ENCODE peak calls at places on chromosomes 1 and 21, in nine cellular contexts. A is kidney, J is heart left ventricle, S is left ventricle myocardium inferior, Z is ascending aorta, M is sigmoid colon, I is left lung, V is K562, U is Peyer's patch. T is an unnamed sample. For H3K4me1, the result is how much of the 10 kb centered on the place peaks cover.

GRCh38 chr1:39829791-39830533 is 41.3 kb upstream of the BMP8B start:
- DNase-seq in J (no peak), M (no peak), I (no peak), U (no peak), Z (no peak), V (peak), S (no peak), A (no peak), T (no peak)

GRCh38 chr1:156551866-156552265 is 20.5 kb downstream of the IQGAP3 start:
- DNase-seq in U (no peak), M (peak), V (no peak), S (no peak), J (no peak), I (no peak), A (no peak), Z (no peak), T (no peak)

GRCh38 chr1:244444854-244445253 is 6.9 kb downstream of the ADSS2 start:
- DNase-seq in U (no peak), I (no peak), J (no peak), A (no peak), S (no peak), V (no peak), M (no peak), Z (no peak), T (no peak)

GRCh38 chr1:184890539-184890973 is 83.8 kb downstream of the NIBAN1 start:
- DNase-seq in Z (no peak), I (no peak), S (no peak), V (no peak), U (no peak), M (no peak), A (no peak), J (peak), T (no peak)

GRCh38 chr1:156641761-156642264 is at the start of gene BCAN:
- DNase-seq in V (no peak), I (no peak), J (peak), S (peak), M (peak), U (no peak), A (no peak), Z (no peak), T (no peak)

GRCh38 chr1:214453109-214453722 is 98.2 kb downstream of the PTPN14 start:
- DNase-seq in A (no peak), S (no peak), J (no peak), V (no peak), M (no peak), U (no peak), I (no peak), Z (no peak), T (no peak)

GRCh38 chr1:165857046-165857801 is 29.8 kb downstream of the UCK2 start:
- DNase-seq in S (no peak), I (no peak), A (no peak), V (no peak), Z (no peak), M (no peak), U (peak), J (no peak), T (no peak)

GRCh38 chr1:84960371-84960770 is 36.5 kb downstream of the MCOLN2 start:
- DNase-seq in S (no peak), J (no peak), Z (no peak), I (no peak), U (no peak), A (no peak), V (no peak), M (no peak), T (no peak)

GRCh38 chr1:224615861-224616760 is at the start of gene CNIH3:
- DNase-seq in V (no peak), U (no peak), M (no peak), S (no peak), J (no peak), A (peak), I (no peak), Z (no peak), T (no peak)

GRCh38 chr1:30325999-30326398 is 397.4 kb downstream of the MATN1 start:
- DNase-seq in Z (no peak), J (no peak), M (no peak), I (no peak), U (no peak), V (no peak), S (no peak), A (peak), T (no peak)

GRCh38 chr1:28200234-28200873 is 23.9 kb upstream of the PTAFR start:
- DNase-seq in V (no peak), M (no peak), U (no peak), J (no peak), Z (no peak), S (no peak), I (no peak), A (no peak), T (no peak)

GRCh38 chr1:2300851-2301606 is 72.9 kb downstream of the SKI start:
- DNase-seq in U (peak), J (peak), Z (peak), I (peak), A (peak), M (peak), S (peak), V (no peak), T (peak)

GRCh38 chr1:23980725-23981063 is 567 bp upstream of the SRSF10 start:
- DNase-seq in A (no peak), S (no peak), Z (no peak), J (no peak), I (no peak), U (peak), V (peak), M (no peak), T (no peak)

GRCh38 chr1:23980006-23980724 is at the start of gene SRSF10:
- DNase-seq in U (peak), S (peak), A (peak), M (peak), V (peak), Z (peak), I (peak), J (peak), T (peak)

GRCh38 chr1:23978825-23979224 is 1.3 kb downstream of the SRSF10 start:
- DNase-seq in V (no peak), S (no peak), Z (no peak), M (no peak), J (no peak), A (no peak), U (no peak), I (no peak), T (no peak)

GRCh38 chr1:23977854-23978191 is 2.3 kb downstream of the SRSF10 start:
- DNase-seq in J (no peak), Z (no peak), U (no peak), V (peak), A (no peak), I (no peak), S (no peak), M (no peak), T (no peak)

GRCh38 chr1:23979387-23980005 is 631 bp downstream of the SRSF10 start:
- DNase-seq in S (no peak), Z (no peak), U (no peak), I (no peak), J (no peak), M (no peak), V (no peak), A (no peak), T (no peak)
- H3K4me1 ChIP-seq in S (half or more), Z (under half), U (under half), I (under half), J (under half), M (half or more), V (under half), A (under half), T (under half)

DNA sequence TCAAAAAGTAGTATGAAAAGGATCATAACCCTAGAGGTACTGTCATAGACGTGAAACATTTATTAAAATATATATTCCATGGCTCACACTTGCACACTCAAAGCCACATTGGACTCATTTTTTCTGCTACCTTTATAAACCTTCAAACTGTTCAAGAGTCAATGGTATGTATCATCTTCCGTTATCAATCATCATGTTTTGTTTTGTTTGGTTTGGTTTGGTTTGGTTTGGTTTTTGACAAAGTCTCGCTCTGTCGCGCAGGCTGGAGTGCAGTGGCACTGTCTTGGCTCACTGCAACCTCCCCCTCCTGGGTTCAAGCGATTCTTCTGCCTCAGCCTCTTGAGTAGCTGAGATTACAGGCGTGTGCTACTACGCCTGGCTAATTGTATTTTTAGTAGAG is 1.8 kb downstream of the IFNAR2 start:
- DNase-seq in A (no peak), Z (no peak), I (no peak), M (no peak), S (no peak), J (no peak), U (no peak), V (no peak), T (no peak)
- H3K27ac ChIP-seq in A (no peak), Z (no peak), I (peak), M (no peak), S (peak), J (no peak), U (peak), V (no peak), T (peak)

DNA sequence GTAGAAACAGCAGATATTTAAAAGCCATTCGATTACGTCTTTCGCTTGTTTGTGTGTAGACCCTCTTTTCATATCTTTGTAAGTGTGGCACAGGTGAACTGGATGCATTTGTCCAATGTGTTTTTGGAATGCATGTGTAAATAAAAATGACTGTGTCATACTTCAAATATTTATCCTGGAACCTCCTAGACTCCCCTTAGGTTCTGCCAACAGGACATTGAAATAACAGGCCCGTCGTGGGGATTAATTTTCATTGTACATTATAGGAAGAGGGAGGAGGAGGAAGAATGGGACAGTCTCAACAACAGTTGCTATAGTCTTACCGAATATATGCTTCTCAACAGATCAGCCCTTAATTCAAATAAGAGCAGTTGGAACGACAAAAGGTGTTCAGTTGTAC is 95.8 kb downstream of the PRKAB2 start:
- DNase-seq in V (no peak), Z (no peak), S (no peak), A (no peak), U (no peak), I (no peak), J (no peak), M (no peak), T (no peak)
- H3K4me3 ChIP-seq in V (no peak), Z (no peak), S (no peak), A (no peak), U (no peak), I (no peak), J (no peak), M (no peak), T (no peak)

DNA sequence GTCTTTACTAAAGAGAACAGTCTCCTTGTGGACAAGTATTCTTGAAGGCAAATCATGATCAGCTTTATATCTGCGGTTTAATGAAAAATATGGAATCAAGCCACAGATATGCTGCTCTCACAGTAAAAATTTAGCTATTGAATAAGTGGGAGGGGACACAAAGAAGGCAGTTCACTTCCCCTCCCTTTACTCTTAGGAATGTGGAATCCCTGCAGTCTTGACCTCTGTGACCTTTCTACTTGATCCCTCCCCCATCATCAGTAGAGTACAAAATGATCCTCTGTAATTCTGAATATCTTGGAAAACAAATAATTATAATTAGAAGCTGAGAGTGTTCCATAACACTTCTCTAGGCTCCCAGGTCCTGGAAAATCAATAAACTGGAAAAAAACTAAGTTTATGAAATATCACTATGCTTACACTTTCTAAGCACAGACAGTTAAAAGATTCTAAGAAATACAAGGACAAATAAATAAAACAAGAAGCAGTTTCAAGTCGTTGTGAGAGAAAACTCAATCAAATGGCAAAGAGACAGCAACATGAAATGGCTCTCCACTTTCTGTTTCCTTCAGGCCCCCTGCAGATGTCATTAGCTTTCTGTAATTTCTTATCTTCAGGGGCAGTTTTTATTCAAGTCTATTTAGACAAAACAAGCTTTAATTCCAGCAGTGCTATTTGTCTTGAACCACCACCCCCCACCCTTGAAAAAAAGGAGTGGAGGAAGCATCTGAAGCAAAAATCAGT is 136.5 kb upstream of the HOOK1 start:
- DNase-seq in M (no peak), I (no peak), V (no peak), U (no peak), J (no peak), S (no peak), Z (no peak), A (no peak), T (no peak)
- H3K4me1 ChIP-seq in M (under half), I (under half), V (under half), U (under half), J (under half), S (under half), Z (under half), A (under half), T (under half)

GRCh38 chr1:72288886-72289285 is 6.5 kb upstream of the NEGR1 start:
- DNase-seq in Z (no peak), S (no peak), V (no peak), M (no peak), J (no peak), A (no peak), I (no peak), U (no peak), T (no peak)
- H3K27ac ChIP-seq in Z (no peak), S (no peak), V (no peak), M (no peak), J (no peak), A (no peak), I (no peak), U (no peak), T (no peak)

GRCh38 chr1:32447469-32448185 is 17.2 kb upstream of the ZBTB8B start:
- DNase-seq in S (no peak), I (no peak), U (no peak), M (no peak), J (no peak), Z (no peak), A (no peak), V (peak), T (no peak)
- H3K4me3 ChIP-seq in S (no peak), I (no peak), U (no peak), M (peak), J (no peak), Z (peak), A (no peak), V (no peak), T (no peak)

DNA sequence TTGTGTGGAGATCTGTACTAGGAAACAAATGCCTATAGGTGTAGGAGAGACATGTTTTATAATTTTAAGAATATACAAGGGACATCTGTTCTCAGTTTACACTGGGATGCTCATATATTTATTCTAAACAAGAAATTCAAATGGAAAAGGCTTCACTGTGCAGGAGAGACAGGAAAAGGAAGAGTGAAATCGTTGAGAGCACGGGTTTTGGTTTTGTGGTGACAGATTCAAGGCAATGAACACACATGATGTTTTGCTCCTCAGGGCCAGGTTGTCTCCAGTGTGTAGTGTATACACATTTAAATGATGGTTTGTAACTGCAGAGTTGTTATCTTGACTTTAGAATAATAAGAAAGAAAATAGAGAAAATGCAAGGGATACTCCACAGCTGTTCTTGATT is 73.7 kb downstream of the S1PR1 start:
- DNase-seq in M (no peak), A (no peak), J (no peak), I (no peak), Z (no peak), S (no peak), U (peak), V (no peak), T (no peak)
- H3K4me1 ChIP-seq in M (under half), A (under half), J (under half), I (under half), Z (under half), S (under half), U (under half), V (under half), T (under half)

GRCh38 chr1:204709021-204709420 is 23.5 kb upstream of the LRRN2 start:
- DNase-seq in A (no peak), Z (no peak), I (no peak), M (no peak), S (no peak), V (no peak), J (no peak), U (no peak), T (no peak)
- H3K27ac ChIP-seq in A (no peak), Z (no peak), I (no peak), M (no peak), S (no peak), V (no peak), J (no peak), U (no peak), T (no peak)

DNA sequence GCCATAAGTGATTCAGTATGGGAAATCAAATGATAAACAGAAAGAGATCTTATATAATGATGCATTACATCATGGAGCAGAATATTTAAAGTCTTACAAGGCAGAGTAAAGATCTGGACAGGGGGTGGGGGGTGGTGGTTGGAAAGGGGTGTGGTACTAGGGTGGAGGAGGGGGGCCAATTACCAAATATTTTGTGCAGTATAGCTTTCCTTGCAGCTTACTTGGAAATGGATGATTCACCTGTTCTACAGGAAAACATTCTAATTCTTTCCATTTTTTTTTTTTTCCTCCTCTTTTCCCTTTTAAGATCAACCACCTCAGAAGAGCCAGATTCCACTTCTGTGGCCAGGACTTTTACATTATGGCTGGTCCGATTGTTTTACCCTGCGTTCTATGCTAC is 859.3 kb downstream of the USP25 start:
- DNase-seq in A (no peak), M (no peak), V (no peak), U (no peak), S (no peak), I (no peak), J (no peak), Z (no peak), T (no peak)
- H3K4me3 ChIP-seq in A (no peak), M (no peak), V (no peak), U (no peak), S (peak), I (no peak), J (no peak), Z (peak), T (no peak)

GRCh38 chr1:215601276-215601675 is 34.2 kb downstream of the KCTD3 start:
- DNase-seq in V (no peak), Z (no peak), I (no peak), U (no peak), S (no peak), A (no peak), J (no peak), M (no peak), T (no peak)
- H3K4me1 ChIP-seq in V (under half), Z (under half), I (under half), U (under half), S (under half), A (under half), J (under half), M (under half), T (under half)

T was measured in naive thymus-derived CD4-positive, alpha-beta T cell.